ENCODE peak calls at places on chromosomes 4 and X, in nine cellular contexts. I is bronchial epithelial cell, P is dorsolateral prefrontal cortex, K is SK-N-SH, U is ACHN, H is GM23248, N is kidney glomerular epithelial cell, Q is midbrain, O is fibroblast of mammary gland. S is an unnamed sample.

GRCh38 chr4:185127021-185127925 is 15.8 kb upstream of the SLC25A4 start:
- DNase-seq in U (peak; percentile 8), H (peak; percentile 34), O (no peak), K (peak; percentile 87), P (no peak), N (no peak), I (no peak), Q (no peak), S (no peak)

GRCh38 chr4:100289530-100289888 is 99.2 kb upstream of the DDIT4L start:
- DNase-seq in Q (no peak), N (peak; percentile 74), I (peak; percentile 49), K (no peak), H (peak; percentile 51), O (no peak), U (peak; percentile 36), P (no peak), S (peak; percentile 83)

GRCh38 chr4:113292371-113293042 is 243.1 kb downstream of the ANK2 start:
- DNase-seq in N (no peak), K (no peak), Q (peak; percentile 75), P (peak; percentile 66), H (peak; percentile 53), O (peak; percentile 45), I (no peak), U (no peak), S (no peak)

GRCh38 chr4:188767496-188767895 is 628.3 kb downstream of the TRIML1 start:
- DNase-seq in Q (no peak), O (peak; percentile 67), K (no peak), H (no peak), I (no peak), P (no peak), U (no peak), N (no peak), S (no peak)

GRCh38 chrX:140057001-140057411 is 91.7 kb upstream of the CXorf66 start:
- DNase-seq in K (peak; percentile 65), P (peak; percentile 84), O (peak; percentile 64), U (peak; percentile 57), I (peak; percentile 70), N (peak; percentile 17), H (peak; percentile 66), Q (peak; percentile 73), S (peak; percentile 45)

GRCh38 chr4:53653484-53654053 is 62.3 kb upstream of the LNX1 start:
- DNase-seq in K (peak; percentile 9), O (peak; percentile 35), Q (no peak), H (peak; percentile 28), N (no peak), U (no peak), I (no peak), P (no peak), S (peak; percentile 86)

GRCh38 chr4:23930750-23931488 is 41.1 kb upstream of the PPARGC1A start:
- DNase-seq in I (no peak), Q (peak; percentile 32), P (no peak), U (no peak), K (peak; percentile 42), H (peak; percentile 45), N (no peak), O (peak; percentile 32), S (peak; percentile 91)

GRCh38 chrX:137926090-137926489 is 360.2 kb downstream of the ZIC3 start:
- DNase-seq in N (no peak), O (no peak), H (no peak), U (peak; percentile 1), P (no peak), I (peak; percentile 1), Q (peak; percentile 2), K (peak; percentile 3), S (no peak)

GRCh38 chr4:143127621-143128020 is 57.1 kb upstream of the USP38 start:
- DNase-seq in N (no peak), I (no peak), O (no peak), H (no peak), P (no peak), U (no peak), Q (no peak), K (peak; percentile 1), S (no peak)

GRCh38 chrX:4674028-4674782 is 960.8 kb upstream of the PRKX start:
- DNase-seq in Q (no peak), I (peak; percentile 71), N (no peak), U (no peak), P (no peak), K (no peak), O (no peak), H (no peak), S (no peak)

GRCh38 chr4:53592686-53593641 is 1.7 kb upstream of the LNX1 start:
- DNase-seq in I (peak; percentile 76), H (no peak), N (no peak), K (no peak), O (peak; percentile 41), Q (no peak), P (no peak), U (peak; percentile 50), S (peak; percentile 82)

S was measured in renal cortical epithelial cell.